ENCODE peak calls at places on chromosomes 6 and 20, in five cellular contexts. Q is GM06990, C is transverse colon, H is adrenal gland, E is uterus. U is an unnamed sample. For H3K27me3, the result is how much of the 10 kb centered on the place peaks cover.

GRCh38 chr6:106767271-106767670 is 137.9 kb downstream of the QRSL1 start:
- DNase-seq in Q (no peak), C (no peak), E (no peak), H (no peak), U (no peak)

GRCh38 chr6:116568851-116569755 is 2.2 kb upstream of the RWDD1 start:
- DNase-seq in H (no peak), Q (no peak), C (no peak), E (no peak), U (no peak)

GRCh38 chr6:1917628-1918371 is 308.1 kb downstream of the FOXC1 start:
- DNase-seq in Q (no peak), E (no peak), C (no peak), H (peak), U (peak)

GRCh38 chr20:22866757-22867425 is 168.2 kb upstream of the SSTR4 start:
- DNase-seq in E (no peak), H (no peak), C (no peak), Q (no peak), U (no peak)

GRCh38 chr6:105469951-105470350 is 67.1 kb upstream of the PREP start:
- DNase-seq in E (no peak), C (no peak), Q (no peak), H (no peak), U (no peak)

GRCh38 chr6:110518281-110518623 is 41.8 kb upstream of the SLC22A16 start:
- DNase-seq in C (no peak), H (no peak), E (no peak), Q (no peak), U (no peak)

GRCh38 chr6:135170238-135170637 is 10.9 kb upstream of the MYB start:
- DNase-seq in E (no peak), C (no peak), Q (no peak), H (no peak), U (no peak)

GRCh38 chr6:4664117-4664626 is 112.0 kb upstream of the CDYL start:
- DNase-seq in H (no peak), E (peak), C (peak), Q (no peak), U (no peak)

GRCh38 chr20:9068232-9068781 is 580 bp upstream of the PLCB4 start:
- DNase-seq in Q (no peak), C (peak), H (no peak), E (peak), U (peak)

GRCh38 chr6:158000530-158001307 is 19.1 kb downstream of the SYNJ2 start:
- DNase-seq in E (no peak), Q (no peak), C (no peak), H (no peak), U (no peak)

GRCh38 chr6:167762259-167762962 is 64.3 kb upstream of the AFDN start:
- DNase-seq in C (no peak), H (no peak), E (no peak), Q (no peak), U (no peak)

GRCh38 chr6:155528982-155529453 is 73.4 kb upstream of the NOX3 start:
- DNase-seq in C (no peak), H (peak), Q (no peak), E (no peak), U (peak)

GRCh38 chr6:106226676-106227075 is 98.9 kb downstream of the ATG5 start:
- DNase-seq in Q (no peak), H (no peak), E (no peak), C (no peak), U (no peak)

GRCh38 chr20:7237251-7237650 is 469.8 kb downstream of the BMP2 start:
- DNase-seq in Q (no peak), H (no peak), C (no peak), E (no peak), U (no peak)

GRCh38 chr20:3777726-3778629 is 3.3 kb downstream of the SPEF1 start:
- DNase-seq in E (peak), Q (no peak), H (peak), C (peak), U (no peak)

GRCh38 chr20:11117808-11118528 is 444.2 kb upstream of the JAG1 start:
- DNase-seq in H (no peak), E (no peak), Q (no peak), C (no peak), U (peak)

GRCh38 chr6:72913797-72914196 is 291.9 kb downstream of the KCNQ5 start:
- DNase-seq in H (no peak), E (no peak), Q (no peak), C (no peak), U (no peak)

GRCh38 chr6:151170622-151171246 is 69.0 kb upstream of the AKAP12 start:
- DNase-seq in Q (no peak), C (no peak), H (no peak), E (no peak), U (no peak)

GRCh38 chr6:31004285-31004684 is 6.0 kb upstream of the MUC22 start:
- DNase-seq in Q (peak), H (no peak), E (no peak), C (no peak), U (no peak)

GRCh38 chr6:158903801-158904200 is 84.6 kb upstream of the EZR start:
- DNase-seq in C (no peak), Q (no peak), E (no peak), H (no peak), U (no peak)

GRCh38 chr6:53929340-53930120 is 134.7 kb downstream of the LRRC1 start:
- DNase-seq in H (no peak), Q (no peak), E (no peak), C (no peak), U (no peak)
- H3K27me3 ChIP-seq in H (under half), Q (under half), E (under half), C (under half), U (under half)

DNA sequence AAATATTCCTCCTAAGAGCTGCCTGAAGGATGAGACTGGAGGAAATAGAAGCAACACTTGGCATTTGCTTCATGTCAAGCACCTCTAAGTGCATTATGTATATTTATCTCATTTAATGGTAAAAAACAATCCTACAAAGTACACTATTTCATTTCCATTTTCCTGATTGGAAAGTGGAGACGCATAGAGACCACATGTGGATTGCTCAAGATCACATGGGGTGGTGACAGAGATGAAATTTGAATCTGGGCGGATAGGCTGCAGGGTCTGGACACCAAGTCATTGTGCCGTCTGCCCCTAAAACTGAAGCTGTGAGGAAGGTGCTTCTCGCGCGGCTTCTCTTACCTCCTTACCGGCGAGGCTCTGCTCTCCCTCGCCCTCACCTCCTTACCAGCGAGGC is 30.3 kb downstream of the BANF2 start:
- DNase-seq in E (no peak), Q (no peak), C (no peak), H (no peak), U (no peak)
- H3K27me3 ChIP-seq in E (under half), Q (under half), C (under half), H (under half), U (under half)

GRCh38 chr6:98841114-98841513 is 6.7 kb downstream of the POU3F2 start:
- DNase-seq in E (no peak), Q (no peak), H (no peak), C (no peak), U (no peak)
- H3K27me3 ChIP-seq in E (half or more), Q (under half), H (half or more), C (half or more), U (half or more)

GRCh38 chr6:45942953-45943352 is 72.7 kb downstream of the CLIC5 start:
- DNase-seq in C (no peak), H (no peak), Q (no peak), E (no peak), U (no peak)
- H3K27me3 ChIP-seq in C (under half), H (under half), Q (under half), E (under half), U (under half)

GRCh38 chr20:51125095-51125494 is 102.2 kb upstream of the KCNG1 start:
- DNase-seq in H (no peak), C (no peak), E (no peak), Q (no peak), U (no peak)

GRCh38 chr20:51121272-51121671 is 98.4 kb upstream of the KCNG1 start:
- DNase-seq in C (no peak), E (peak), Q (no peak), H (no peak), U (no peak)

GRCh38 chr20:51121901-51122412 is 99.0 kb upstream of the KCNG1 start:
- DNase-seq in H (no peak), E (no peak), Q (no peak), C (no peak), U (no peak)

GRCh38 chr20:51120438-51120837 is 97.5 kb upstream of the KCNG1 start:
- DNase-seq in H (no peak), Q (no peak), E (no peak), C (no peak), U (no peak)

DNA sequence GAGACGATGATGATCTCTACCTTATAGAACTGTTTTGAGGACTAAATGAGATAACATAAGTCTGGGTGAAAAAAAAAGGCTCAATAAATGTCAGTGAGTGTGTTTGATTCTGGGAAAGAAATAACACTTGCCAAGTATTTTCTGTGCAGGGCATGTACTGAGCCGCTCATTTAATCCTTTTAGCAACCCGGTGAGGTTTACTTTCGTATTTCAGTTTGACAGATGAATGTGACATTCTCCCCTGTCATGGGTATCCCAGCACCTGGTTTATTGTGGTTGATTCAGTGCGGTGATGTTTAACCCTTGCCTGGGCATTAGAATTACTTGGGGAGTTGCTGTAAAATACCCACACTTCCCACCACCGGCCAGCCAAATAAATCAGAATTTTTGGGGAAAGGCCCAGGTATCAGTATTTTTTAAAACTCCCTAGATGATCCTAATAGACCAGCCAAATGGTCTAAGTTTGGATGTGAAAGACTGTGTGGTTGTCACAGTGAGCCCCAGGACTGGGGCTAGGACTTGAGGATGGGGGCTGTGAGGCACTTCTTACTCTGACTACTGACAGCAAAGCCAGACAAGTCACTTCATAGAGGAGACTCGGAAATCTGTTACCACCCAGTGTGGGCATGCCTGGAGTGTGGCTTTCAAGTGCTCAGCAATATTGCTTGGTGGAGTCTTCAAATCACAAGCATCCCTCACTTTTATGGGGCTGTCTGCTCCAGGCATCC is 100.2 kb upstream of the KCNG1 start:
- DNase-seq in Q (no peak), C (no peak), E (no peak), H (no peak), U (no peak)
- H3K27me3 ChIP-seq in Q (under half), C (under half), E (under half), H (under half), U (under half)

DNA sequence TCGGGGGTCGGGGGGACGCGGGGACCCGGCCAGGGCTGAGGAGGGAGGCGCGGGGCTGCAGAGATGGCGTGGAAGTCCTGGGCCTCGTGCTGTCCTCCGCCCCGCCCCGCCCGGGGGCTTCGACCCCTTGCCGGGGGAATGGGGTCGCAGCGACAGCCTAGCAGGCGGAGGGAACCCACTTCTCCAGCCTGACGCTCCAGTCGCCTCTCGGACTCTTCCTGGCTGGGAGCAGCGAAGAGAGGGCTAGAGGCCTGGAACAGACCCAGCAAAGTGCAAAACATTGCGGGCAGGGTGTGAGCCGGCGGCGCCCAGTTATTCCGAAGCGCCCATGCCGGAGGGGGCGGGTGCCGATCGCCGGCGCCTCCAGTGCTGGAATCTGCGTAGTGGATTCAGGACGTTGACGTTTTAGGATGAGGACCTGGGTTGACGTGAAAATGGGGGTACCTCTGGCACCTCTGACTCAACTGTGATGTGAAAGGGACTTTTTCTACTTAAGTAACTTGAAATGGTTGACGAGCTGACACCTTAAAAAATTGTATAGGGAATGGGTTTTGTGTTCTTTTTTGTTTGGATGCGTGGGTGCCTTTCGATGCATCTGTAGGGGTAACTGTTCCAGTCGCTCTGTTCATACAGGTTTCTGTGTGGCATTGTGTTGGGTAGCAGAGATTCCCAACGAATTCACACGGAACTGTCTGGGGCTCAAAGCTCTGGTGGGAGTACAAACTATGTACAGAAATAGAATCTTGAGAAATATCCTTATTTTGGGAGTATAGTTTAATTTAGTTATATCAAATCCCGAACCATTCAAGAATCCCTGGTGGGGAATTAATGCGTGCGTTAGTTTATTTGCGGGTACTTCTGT is 1.4 kb downstream of the SLC35F1 start:
- DNase-seq in Q (no peak), H (no peak), E (peak), C (no peak), U (no peak)
- H3K27me3 ChIP-seq in Q (under half), H (under half), E (under half), C (half or more), U (half or more)

DNA sequence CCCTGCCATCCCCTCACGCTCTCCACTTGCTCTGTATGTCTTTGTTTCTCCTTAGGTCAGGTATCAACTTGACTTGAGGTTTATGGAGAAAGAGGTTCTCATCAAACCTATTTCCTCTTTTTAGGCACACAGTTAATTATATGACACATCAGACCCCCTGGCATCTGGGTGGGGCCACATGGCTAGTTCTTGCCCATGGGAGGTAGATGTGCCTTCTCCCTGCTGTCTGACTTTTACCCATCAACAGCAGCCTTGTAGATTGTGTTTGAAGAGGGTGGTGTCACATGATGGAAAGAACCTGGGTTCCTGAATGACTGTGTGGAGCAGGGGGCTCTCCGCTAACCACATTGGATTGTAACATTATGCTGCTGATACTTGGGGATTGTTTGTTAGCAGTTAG is 7.2 kb upstream of the UQCC2 start:
- DNase-seq in H (no peak), E (no peak), Q (no peak), C (no peak), U (no peak)
- H3K27me3 ChIP-seq in H (under half), E (under half), Q (under half), C (under half), U (under half)

U was measured in SJSA1.